ENCODE peak calls at places on chromosome 2, in four cellular contexts. J, P, O and D are unnamed samples.

GRCh38 chr2:239476757-239477565 is 76.1 kb upstream of the HDAC4 start:
- DNase-seq in O (no peak), J (no peak), P (no peak), D (no peak)

GRCh38 chr2:31531101-31531500 is 49.6 kb downstream of the SRD5A2 start:
- DNase-seq in J (no peak), P (no peak), O (no peak), D (no peak)

GRCh38 chr2:141392517-141393213 is 738.2 kb downstream of the LRP1B start:
- DNase-seq in O (no peak), J (no peak), P (peak; percentile 88), D (no peak)

GRCh38 chr2:85975581-85975980 is 86.8 kb upstream of the ST3GAL5 start:
- DNase-seq in O (no peak), P (no peak), J (no peak), D (no peak)

GRCh38 chr2:173963323-173963816 is 1.8 kb downstream of the SP3 start:
- DNase-seq in J (peak; percentile 65), O (peak; percentile 41), P (peak; percentile 75), D (peak; percentile 71)

GRCh38 chr2:217016829-217017228 is 157.0 kb upstream of the TNP1 start:
- DNase-seq in O (no peak), J (no peak), P (peak; percentile 2), D (no peak)

GRCh38 chr2:207230261-207231105 is 64.7 kb upstream of the KLF7 start:
- DNase-seq in P (no peak), J (no peak), O (no peak), D (no peak)

GRCh38 chr2:238914648-238915015 is 66.7 kb downstream of the TWIST2 start:
- DNase-seq in P (peak; percentile 76), O (no peak), J (no peak), D (no peak)

GRCh38 chr2:190139371-190139770 is 76.8 kb upstream of the MSTN start:
- DNase-seq in O (no peak), J (no peak), P (no peak), D (no peak)

GRCh38 chr2:44957656-44958327 is 16.3 kb downstream of the SIX3 start:
- DNase-seq in J (no peak), O (no peak), P (no peak), D (no peak)

GRCh38 chr2:236241181-236242056 is 22.8 kb downstream of the ASB18 start:
- DNase-seq in P (no peak), O (no peak), J (no peak), D (no peak)

GRCh38 chr2:232236200-232236599 is 142.4 kb upstream of the ALPP start:
- DNase-seq in O (no peak), J (no peak), P (peak; percentile 19), D (no peak)

GRCh38 chr2:225766431-225766830 is 366.9 kb downstream of the NYAP2 start:
- DNase-seq in P (peak; percentile 6), O (no peak), J (no peak), D (no peak)

GRCh38 chr2:205681836-205682238 is 464 bp upstream of the NRP2 start:
- DNase-seq in J (no peak), O (peak; percentile 16), P (no peak), D (no peak)

GRCh38 chr2:123720760-123721159 is 304.3 kb upstream of the CNTNAP5 start:
- DNase-seq in O (no peak), J (no peak), P (no peak), D (no peak)

GRCh38 chr2:85470850-85471800 is 52.6 kb downstream of the SH2D6 start:
- DNase-seq in P (peak; percentile 42), J (no peak), O (no peak), D (no peak)

GRCh38 chr2:239190346-239190745 is 210.5 kb downstream of the HDAC4 start:
- DNase-seq in P (no peak), O (no peak), J (no peak), D (no peak)

GRCh38 chr2:86675611-86676015 is 44.5 kb upstream of the RMND5A start:
- DNase-seq in J (no peak), P (no peak), O (no peak), D (no peak)

GRCh38 chr2:68907923-68908253 is 36.7 kb upstream of the BMP10 start:
- DNase-seq in J (no peak), O (no peak), P (no peak), D (no peak)

GRCh38 chr2:147440694-147441093 is 404.1 kb upstream of the ACVR2A start:
- DNase-seq in J (no peak), O (no peak), P (no peak), D (no peak)